ENCODE peak calls at places on chromosome 6, in eight cellular contexts. C is activated T-helper 1 cell treated with anti-CD3 and anti-CD28 coated beads, Interleukin-12 subunit alpha, Interleukin-12 subunit beta, Interleukin-2, Interleukin-4 antibody, amounts not matched to agents 30 ng/mL and 10 ng/mL and 1 ng/mL, durations not matched to agents 14 hours and 24 hours and 36 hours; W is thyroid gland; U is T-cell; Y is brain microvascular endothelial cell; H is CD8-positive, alpha-beta memory T cell; T is GM12865; Z is NCI-H446 treated with DMSO at 0.1 percent for 48 hours. R is an unnamed sample.

GRCh38 chr6:141988954-141989705 is 143.6 kb upstream of the GJE1 start:
- DNase-seq in C (no peak), W (no peak), U (no peak), Y (peak), H (peak), T (peak), Z (no peak), R (peak)

GRCh38 chr6:8170245-8170644 is 67.9 kb upstream of the EEF1E1 start:
- DNase-seq in C (no peak), W (no peak), U (no peak), Y (no peak), H (no peak), T (no peak), Z (no peak), R (no peak)

GRCh38 chr6:84271086-84271716 is 43.8 kb upstream of the CEP162 start:
- DNase-seq in C (no peak), W (no peak), U (no peak), Y (no peak), H (no peak), T (no peak), Z (no peak), R (no peak)

GRCh38 chr6:118324081-118324480 is 224.0 kb upstream of the PLN start:
- DNase-seq in C (no peak), W (no peak), U (no peak), Y (no peak), H (no peak), T (no peak), Z (no peak), R (no peak)

GRCh38 chr6:151286192-151286591 is 46.4 kb downstream of the AKAP12 start:
- DNase-seq in C (no peak), W (peak), U (no peak), Y (no peak), H (no peak), T (no peak), Z (no peak), R (no peak)

GRCh38 chr6:3619201-3619600 is 132.3 kb downstream of the PXDC1 start:
- DNase-seq in C (no peak), W (no peak), U (no peak), Y (no peak), H (no peak), T (no peak), Z (no peak), R (no peak)

GRCh38 chr6:23180504-23181293 is 611.3 kb downstream of the HDGFL1 start:
- DNase-seq in C (no peak), W (peak), U (no peak), Y (peak), H (no peak), T (no peak), Z (peak), R (peak)

GRCh38 chr6:111559193-111560097 is 46.2 kb downstream of the TRAF3IP2 start:
- DNase-seq in C (no peak), W (no peak), U (no peak), Y (no peak), H (no peak), T (no peak), Z (peak), R (no peak)

GRCh38 chr6:9025796-9026195 is 590.5 kb upstream of the SLC35B3 start:
- DNase-seq in C (no peak), W (no peak), U (no peak), Y (no peak), H (no peak), T (no peak), Z (no peak), R (no peak)

GRCh38 chr6:30450908-30451818 is 38.1 kb upstream of the HLA-E start:
- DNase-seq in C (peak), W (peak), U (peak), Y (peak), H (peak), T (peak), Z (no peak), R (no peak)

GRCh38 chr6:33992191-33992590 is 153.7 kb downstream of the GRM4 start:
- DNase-seq in C (no peak), W (no peak), U (no peak), Y (no peak), H (no peak), T (no peak), Z (no peak), R (no peak)

GRCh38 chr6:40524797-40525584 is 62.2 kb downstream of the LRFN2 start:
- DNase-seq in C (no peak), W (no peak), U (no peak), Y (no peak), H (no peak), T (no peak), Z (no peak), R (no peak)

GRCh38 chr6:14339711-14340590 is 222.4 kb downstream of the CD83 start:
- DNase-seq in C (no peak), W (no peak), U (no peak), Y (no peak), H (no peak), T (no peak), Z (no peak), R (no peak)

GRCh38 chr6:136036601-136037000 is 185.1 kb downstream of the PDE7B start:
- DNase-seq in C (no peak), W (no peak), U (no peak), Y (no peak), H (no peak), T (no peak), Z (no peak), R (no peak)

R was measured in smooth muscle cell of the brain vasculature.